ENCODE peak calls at places on chromosome 4, in six cellular contexts. One of them, this sample, is unnamed.

GRCh38 chr4:48017108-48017527 is 546 bp downstream of the NIPAL1 start:
- DNase-seq in thyroid gland: peak
- DNase-seq in trophoblast cell: peak
- DNase-seq in left lung: peak
- DNase-seq in Panc1: no peak
- DNase-seq in psoas muscle: peak
- DNase-seq in this sample: peak

GRCh38 chr4:153156263-153156662 is 48.0 kb upstream of the TRIM2 start:
- DNase-seq in psoas muscle: no peak
- DNase-seq in left lung: no peak
- DNase-seq in thyroid gland: no peak
- DNase-seq in Panc1: no peak
- DNase-seq in trophoblast cell: no peak
- DNase-seq in this sample: no peak

GRCh38 chr4:168656946-168657473 is 160.2 kb downstream of the PALLD start:
- DNase-seq in psoas muscle: no peak
- DNase-seq in trophoblast cell: no peak
- DNase-seq in left lung: no peak
- DNase-seq in Panc1: no peak
- DNase-seq in thyroid gland: no peak
- DNase-seq in this sample: no peak

GRCh38 chr4:61397174-61397573 is 197.0 kb downstream of the ADGRL3 start:
- DNase-seq in trophoblast cell: no peak
- DNase-seq in psoas muscle: no peak
- DNase-seq in left lung: no peak
- DNase-seq in thyroid gland: no peak
- DNase-seq in Panc1: no peak
- DNase-seq in this sample: no peak

GRCh38 chr4:113673450-113673849 is 88.1 kb downstream of the CAMK2D start:
- DNase-seq in psoas muscle: no peak
- DNase-seq in Panc1: no peak
- DNase-seq in left lung: no peak
- DNase-seq in trophoblast cell: no peak
- DNase-seq in thyroid gland: peak
- DNase-seq in this sample: no peak

GRCh38 chr4:3240936-3241522 is 7.9 kb upstream of the MSANTD1 start:
- DNase-seq in thyroid gland: no peak
- DNase-seq in trophoblast cell: no peak
- DNase-seq in left lung: no peak
- DNase-seq in Panc1: no peak
- DNase-seq in psoas muscle: no peak
- DNase-seq in this sample: no peak

GRCh38 chr4:131091896-131092295 is 1995.9 kb downstream of the C4orf33 start:
- DNase-seq in psoas muscle: no peak
- DNase-seq in thyroid gland: no peak
- DNase-seq in left lung: no peak
- DNase-seq in Panc1: no peak
- DNase-seq in trophoblast cell: no peak
- DNase-seq in this sample: no peak

GRCh38 chr4:168388890-168389289 is 70.3 kb upstream of the DDX60 start:
- DNase-seq in left lung: no peak
- DNase-seq in psoas muscle: no peak
- DNase-seq in trophoblast cell: no peak
- DNase-seq in Panc1: no peak
- DNase-seq in thyroid gland: no peak
- DNase-seq in this sample: no peak

GRCh38 chr4:45147866-45148265 is 421.5 kb upstream of the GNPDA2 start:
- DNase-seq in thyroid gland: no peak
- DNase-seq in left lung: no peak
- DNase-seq in Panc1: no peak
- DNase-seq in psoas muscle: no peak
- DNase-seq in trophoblast cell: no peak
- DNase-seq in this sample: no peak

GRCh38 chr4:151324449-151325319 is 721 bp downstream of the SH3D19 start:
- DNase-seq in thyroid gland: peak
- DNase-seq in trophoblast cell: peak
- DNase-seq in left lung: peak
- DNase-seq in Panc1: peak
- DNase-seq in psoas muscle: peak
- DNase-seq in this sample: no peak

GRCh38 chr4:113788888-113789287 is 27.4 kb upstream of the CAMK2D start:
- DNase-seq in Panc1: no peak
- DNase-seq in thyroid gland: no peak
- DNase-seq in trophoblast cell: no peak
- DNase-seq in psoas muscle: no peak
- DNase-seq in left lung: no peak
- DNase-seq in this sample: no peak

GRCh38 chr4:143384381-143384994 is 47.8 kb downstream of the GAB1 start:
- DNase-seq in left lung: no peak
- DNase-seq in Panc1: no peak
- DNase-seq in trophoblast cell: no peak
- DNase-seq in thyroid gland: no peak
- DNase-seq in psoas muscle: peak
- DNase-seq in this sample: no peak

GRCh38 chr4:153790962-153791551 is 2.2 kb upstream of the SFRP2 start:
- DNase-seq in psoas muscle: peak
- DNase-seq in Panc1: no peak
- DNase-seq in left lung: no peak
- DNase-seq in thyroid gland: peak
- DNase-seq in trophoblast cell: no peak
- DNase-seq in this sample: no peak

GRCh38 chr4:150540536-150540935 is 41.4 kb upstream of the MAB21L2 start:
- DNase-seq in psoas muscle: no peak
- DNase-seq in thyroid gland: no peak
- DNase-seq in trophoblast cell: no peak
- DNase-seq in Panc1: no peak
- DNase-seq in left lung: no peak
- DNase-seq in this sample: no peak

GRCh38 chr4:182126096-182126495 is 117.1 kb upstream of the TENM3 start:
- DNase-seq in thyroid gland: no peak
- DNase-seq in left lung: no peak
- DNase-seq in psoas muscle: no peak
- DNase-seq in trophoblast cell: no peak
- DNase-seq in Panc1: no peak
- DNase-seq in this sample: no peak

GRCh38 chr4:54473077-54473545 is 184.6 kb upstream of the KIT start:
- DNase-seq in Panc1: no peak
- DNase-seq in psoas muscle: no peak
- DNase-seq in trophoblast cell: no peak
- DNase-seq in thyroid gland: no peak
- DNase-seq in left lung: no peak
- DNase-seq in this sample: no peak

GRCh38 chr4:89109841-89110540 is 1.3 kb upstream of the TIGD2 start:
- DNase-seq in left lung: no peak
- DNase-seq in thyroid gland: peak
- DNase-seq in trophoblast cell: peak
- DNase-seq in psoas muscle: no peak
- DNase-seq in Panc1: no peak
- DNase-seq in this sample: no peak

GRCh38 chr4:182879913-182880312 is 37.3 kb downstream of the DCTD start:
- DNase-seq in trophoblast cell: no peak
- DNase-seq in left lung: no peak
- DNase-seq in thyroid gland: no peak
- DNase-seq in psoas muscle: no peak
- DNase-seq in Panc1: no peak
- DNase-seq in this sample: no peak

GRCh38 chr4:28232376-28232775 is 1371.7 kb downstream of the STIM2 start:
- DNase-seq in thyroid gland: no peak
- DNase-seq in psoas muscle: no peak
- DNase-seq in Panc1: no peak
- DNase-seq in trophoblast cell: no peak
- DNase-seq in left lung: no peak
- DNase-seq in this sample: no peak

GRCh38 chr4:87497141-87497540 is 32.0 kb downstream of the SPARCL1 start:
- DNase-seq in trophoblast cell: peak
- DNase-seq in thyroid gland: no peak
- DNase-seq in left lung: no peak
- DNase-seq in Panc1: no peak
- DNase-seq in psoas muscle: no peak
- DNase-seq in this sample: no peak

GRCh38 chr4:17769406-17770174 is 11.8 kb downstream of the FAM184B start:
- DNase-seq in thyroid gland: no peak
- DNase-seq in left lung: peak
- DNase-seq in trophoblast cell: no peak
- DNase-seq in psoas muscle: no peak
- DNase-seq in Panc1: no peak
- DNase-seq in this sample: no peak

GRCh38 chr4:2402053-2402452 is 16.4 kb downstream of the ZFYVE28 start:
- DNase-seq in thyroid gland: peak
- DNase-seq in psoas muscle: peak
- DNase-seq in trophoblast cell: no peak
- DNase-seq in Panc1: no peak
- DNase-seq in left lung: peak
- DNase-seq in this sample: peak

GRCh38 chr4:122746485-122746965 is 14.0 kb downstream of the BBS12 start:
- DNase-seq in Panc1: no peak
- DNase-seq in psoas muscle: no peak
- DNase-seq in thyroid gland: no peak
- DNase-seq in left lung: no peak
- DNase-seq in trophoblast cell: no peak
- DNase-seq in this sample: no peak
- H3K4me3 ChIP-seq in Panc1: no peak
- H3K4me3 ChIP-seq in psoas muscle: no peak
- H3K4me3 ChIP-seq in thyroid gland: no peak
- H3K4me3 ChIP-seq in left lung: no peak
- H3K4me3 ChIP-seq in trophoblast cell: no peak
- H3K4me3 ChIP-seq in this sample: no peak

DNA sequence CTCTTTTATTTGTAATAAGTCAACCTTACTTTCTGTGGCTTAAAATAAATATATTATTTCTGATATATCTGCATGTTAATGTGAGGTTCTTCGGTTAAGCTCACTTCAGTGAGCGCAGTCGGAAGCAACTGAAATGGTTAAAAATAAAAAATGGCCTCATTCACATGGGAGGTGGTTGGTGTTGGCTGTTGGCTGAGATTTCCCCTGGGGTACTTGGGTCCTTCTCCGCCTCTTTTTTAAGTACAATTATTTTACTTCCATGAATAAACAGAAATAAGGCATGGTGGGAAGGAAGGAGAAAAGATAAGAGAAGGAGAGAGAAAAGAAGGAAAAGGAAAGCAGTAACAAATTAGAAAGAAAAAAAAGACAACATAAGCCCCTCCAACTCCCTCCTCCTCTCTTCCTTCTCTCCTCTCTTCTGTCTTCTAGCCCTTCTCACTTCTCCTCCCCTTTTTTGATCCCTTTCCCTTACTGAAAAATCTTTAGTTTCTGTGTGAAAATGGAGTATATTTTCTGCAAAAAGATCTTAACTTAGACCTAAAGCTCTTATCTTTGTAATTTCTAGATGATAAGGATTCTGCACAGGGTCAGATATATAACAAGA is 19.7 kb upstream of the CXCL3 start:
- DNase-seq in psoas muscle: no peak
- DNase-seq in Panc1: no peak
- DNase-seq in trophoblast cell: no peak
- DNase-seq in thyroid gland: no peak
- DNase-seq in left lung: no peak
- DNase-seq in this sample: no peak
- H3K27ac ChIP-seq in psoas muscle: no peak
- H3K27ac ChIP-seq in Panc1: no peak
- H3K27ac ChIP-seq in trophoblast cell: no peak
- H3K27ac ChIP-seq in thyroid gland: no peak
- H3K27ac ChIP-seq in left lung: no peak
- H3K27ac ChIP-seq in this sample: no peak

DNA sequence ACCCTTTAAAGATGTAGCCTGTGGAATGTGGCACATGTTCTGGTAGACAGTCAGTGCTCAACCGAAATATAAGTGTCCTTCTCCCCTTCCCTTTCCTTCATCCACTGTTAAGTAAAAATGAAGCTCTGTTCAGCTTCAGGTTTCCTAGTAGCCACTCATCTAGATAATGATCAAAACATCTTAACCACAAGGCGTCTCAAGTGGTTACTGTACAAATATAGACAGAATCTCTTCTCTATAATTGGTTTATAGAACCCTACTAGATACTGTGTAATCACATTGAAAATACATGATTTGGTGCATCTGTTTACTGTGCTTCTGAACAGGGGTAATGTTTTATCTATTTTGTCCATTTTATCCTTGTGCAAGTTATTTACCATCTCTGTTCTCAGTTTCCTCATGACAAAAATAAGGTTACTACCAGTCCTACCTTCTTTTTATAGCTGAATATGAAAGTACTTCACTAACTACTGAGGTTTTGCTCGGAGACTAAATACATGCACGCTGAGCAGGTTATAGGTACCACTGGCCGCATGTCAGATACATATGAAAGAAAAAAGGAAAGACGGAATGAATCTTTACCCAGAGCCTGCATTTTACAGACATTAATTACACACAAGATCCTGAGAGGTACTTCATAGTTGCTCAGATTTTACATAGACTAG is 20.3 kb upstream of the SLC25A4 start:
- DNase-seq in psoas muscle: no peak
- DNase-seq in thyroid gland: no peak
- DNase-seq in trophoblast cell: no peak
- DNase-seq in Panc1: no peak
- DNase-seq in left lung: no peak
- DNase-seq in this sample: no peak
- H3K4me3 ChIP-seq in psoas muscle: no peak
- H3K4me3 ChIP-seq in thyroid gland: no peak
- H3K4me3 ChIP-seq in trophoblast cell: no peak
- H3K4me3 ChIP-seq in Panc1: no peak
- H3K4me3 ChIP-seq in left lung: no peak
- H3K4me3 ChIP-seq in this sample: no peak

GRCh38 chr4:73544620-73545019 is 63.1 kb downstream of the AFM start:
- DNase-seq in left lung: no peak
- DNase-seq in psoas muscle: no peak
- DNase-seq in Panc1: no peak
- DNase-seq in trophoblast cell: no peak
- DNase-seq in thyroid gland: no peak
- DNase-seq in this sample: no peak
- H3K27ac ChIP-seq in left lung: no peak
- H3K27ac ChIP-seq in psoas muscle: no peak
- H3K27ac ChIP-seq in Panc1: no peak
- H3K27ac ChIP-seq in trophoblast cell: no peak
- H3K27ac ChIP-seq in thyroid gland: no peak
- H3K27ac ChIP-seq in this sample: no peak

GRCh38 chr4:147163311-147163710 is 217.6 kb upstream of the TTC29 start:
- DNase-seq in Panc1: no peak
- DNase-seq in left lung: no peak
- DNase-seq in trophoblast cell: no peak
- DNase-seq in psoas muscle: no peak
- DNase-seq in thyroid gland: no peak
- DNase-seq in this sample: no peak
- H3K4me3 ChIP-seq in Panc1: no peak
- H3K4me3 ChIP-seq in left lung: no peak
- H3K4me3 ChIP-seq in trophoblast cell: no peak
- H3K4me3 ChIP-seq in psoas muscle: no peak
- H3K4me3 ChIP-seq in thyroid gland: no peak
- H3K4me3 ChIP-seq in this sample: no peak

DNA sequence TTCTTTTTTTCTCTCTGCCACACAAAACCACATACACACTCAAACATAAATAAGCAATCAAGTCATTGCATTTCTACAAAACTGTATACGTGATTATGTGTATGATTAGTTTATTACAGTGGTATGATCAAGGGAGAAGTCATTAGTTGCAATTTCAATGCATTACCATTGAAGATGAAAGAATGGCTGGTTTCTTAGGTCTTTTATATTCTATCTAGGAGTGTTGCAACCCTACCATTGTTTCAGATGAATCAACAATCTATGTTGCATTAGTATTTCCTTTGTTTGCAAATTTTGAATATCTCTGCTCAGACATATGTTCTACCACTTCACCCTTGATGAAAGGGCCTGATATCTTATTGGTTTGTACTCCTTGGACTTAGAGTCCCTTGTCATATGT is 6.9 kb downstream of the ANXA3 start:
- DNase-seq in thyroid gland: no peak
- DNase-seq in trophoblast cell: no peak
- DNase-seq in left lung: no peak
- DNase-seq in Panc1: no peak
- DNase-seq in psoas muscle: no peak
- DNase-seq in this sample: no peak
- H3K27ac ChIP-seq in thyroid gland: no peak
- H3K27ac ChIP-seq in trophoblast cell: peak
- H3K27ac ChIP-seq in left lung: peak
- H3K27ac ChIP-seq in Panc1: no peak
- H3K27ac ChIP-seq in psoas muscle: no peak
- H3K27ac ChIP-seq in this sample: no peak